ENCODE peak calls at places on chromosome 22, in seven cellular contexts. S is GM12891; L is fibroblast of lung; R is activated naive CD4-positive, alpha-beta T cell; Q is lower lobe of right lung; T is AG08395; M is SW 1271. Z is an unnamed sample.

GRCh38 chr22:33472462-33473344 is 414.5 kb upstream of the SYN3 start:
- DNase-seq in S (no peak), L (no peak), R (no peak), Q (no peak), T (peak; percentile 35), M (no peak), Z (no peak)

GRCh38 chr22:38505595-38506117 is 455 bp downstream of the DDX17 start:
- DNase-seq in S (peak; percentile 47), L (peak; percentile 74), R (peak; percentile 61), Q (peak; percentile 83), T (peak; percentile 87), M (peak; percentile 20), Z (no peak)

GRCh38 chr22:41699264-41700104 is at the start of gene MEI1:
- DNase-seq in S (peak; percentile 93), L (peak; percentile 64), R (peak; percentile 90), Q (peak; percentile 88), T (peak; percentile 96), M (peak; percentile 82), Z (no peak)

GRCh38 chr22:21108379-21109115 is 62.8 kb downstream of the LRRC74B start:
- DNase-seq in S (no peak), L (peak; percentile 48), R (no peak), Q (no peak), T (no peak), M (no peak), Z (no peak)

GRCh38 chr22:37228106-37229011 is 15.7 kb downstream of the RAC2 start:
- DNase-seq in S (no peak), L (no peak), R (peak; percentile 49), Q (no peak), T (no peak), M (peak; percentile 16), Z (no peak)

GRCh38 chr22:27241430-27242110 is 560.0 kb downstream of the MN1 start:
- DNase-seq in S (no peak), L (no peak), R (no peak), Q (no peak), T (peak; percentile 40), M (no peak), Z (no peak)

GRCh38 chr22:18035740-18036139 is 11.4 kb upstream of the MICAL3 start:
- DNase-seq in S (no peak), L (peak; percentile 32), R (no peak), Q (peak; percentile 52), T (no peak), M (no peak), Z (no peak)

GRCh38 chr22:30045001-30045887 is 35.0 kb upstream of the HORMAD2 start:
- DNase-seq in S (no peak), L (no peak), R (no peak), Q (no peak), T (no peak), M (no peak), Z (no peak)

GRCh38 chr22:19667872-19668740 is 46.2 kb upstream of the SEPTIN5 start:
- DNase-seq in S (no peak), L (no peak), R (no peak), Q (no peak), T (no peak), M (no peak), Z (no peak)

GRCh38 chr22:46043816-46044717 is 67.1 kb upstream of the WNT7B start:
- DNase-seq in S (no peak), L (no peak), R (peak; percentile 30), Q (peak; percentile 60), T (no peak), M (no peak), Z (no peak)

GRCh38 chr22:45880091-45880651 is 96.8 kb downstream of the WNT7B start:
- DNase-seq in S (no peak), L (no peak), R (no peak), Q (peak; percentile 39), T (no peak), M (no peak), Z (no peak)

GRCh38 chr22:50600967-50601668 is 525 bp downstream of the MAPK8IP2 start:
- DNase-seq in S (no peak), L (no peak), R (no peak), Q (no peak), T (no peak), M (no peak), Z (no peak)